ENCODE peak calls at places on chromosome 4, in four cellular contexts. F is H1, Y is HepG2, I is K562. V is an unnamed sample.

GRCh38 chr4:183182873-183183725 is 84.0 kb downstream of the WWC2 start:
- DNase-seq in F (peak; percentile 70), Y (peak; percentile 86), I (peak; percentile 85), V (no peak)

GRCh38 chr4:8607603-8608481 is 15.3 kb downstream of the CPZ start:
- DNase-seq in F (peak; percentile 99), Y (no peak), I (peak; percentile 42), V (no peak)

GRCh38 chr4:13476915-13477314 is 7.2 kb downstream of the RAB28 start:
- DNase-seq in F (no peak), Y (no peak), I (peak; percentile 8), V (no peak)

GRCh38 chr4:135533053-135533452 is 1331.5 kb upstream of the PABPC4L start:
- DNase-seq in F (no peak), Y (no peak), I (no peak), V (no peak)

GRCh38 chr4:37383579-37384229 is 139.2 kb downstream of the NWD2 start:
- DNase-seq in F (peak; percentile 52), Y (peak; percentile 30), I (peak; percentile 56), V (no peak)

GRCh38 chr4:7066493-7066892 is 1.4 kb downstream of the GRPEL1 start:
- DNase-seq in F (no peak), Y (no peak), I (no peak), V (no peak)

GRCh38 chr4:40992472-40993298 is 221.7 kb downstream of the APBB2 start:
- DNase-seq in F (no peak), Y (no peak), I (no peak), V (peak; percentile 78)

GRCh38 chr4:144699565-144699964 is 53.6 kb downstream of the HHIP start:
- DNase-seq in F (no peak), Y (no peak), I (no peak), V (no peak)

GRCh38 chr4:180394307-180394706 is 1848.9 kb upstream of the TENM3 start:
- DNase-seq in F (no peak), Y (no peak), I (no peak), V (no peak)

GRCh38 chr4:180394730-180395129 is 1848.5 kb upstream of the TENM3 start:
- DNase-seq in F (no peak), Y (no peak), I (no peak), V (no peak)

GRCh38 chr4:180398564-180398963 is 1844.6 kb upstream of the TENM3 start:
- DNase-seq in F (no peak), Y (no peak), I (no peak), V (no peak)
- TF ChIP-seq CBX5 in F (no peak), Y (no peak), I (no peak), V (no peak)

DNA sequence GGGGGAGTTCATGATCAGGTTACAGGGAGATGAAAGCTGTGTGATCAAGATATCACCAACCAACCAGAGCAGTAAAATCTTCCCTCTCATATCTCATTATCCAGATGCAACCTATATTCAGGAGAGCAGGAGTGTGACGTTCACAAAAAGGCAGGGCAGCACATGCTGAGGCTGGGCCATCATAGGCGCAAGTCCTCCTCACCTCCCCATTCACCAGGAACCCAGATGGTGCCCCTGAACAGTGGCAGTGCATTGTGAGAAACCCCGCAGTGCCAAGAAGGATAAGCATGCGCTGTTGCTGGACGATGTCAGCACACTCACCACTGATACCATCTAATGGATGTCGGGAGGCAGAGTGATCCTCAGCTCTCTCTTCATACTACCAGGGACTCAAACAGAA is 170.9 kb downstream of the COL25A1 start:
- DNase-seq in F (no peak), Y (no peak), I (peak; percentile 60), V (no peak)
- TF ChIP-seq CBX5 in F (no peak), Y (no peak), I (no peak), V (no peak)

GRCh38 chr4:36082817-36083216 is 161.5 kb downstream of the ARAP2 start:
- DNase-seq in F (no peak), Y (no peak), I (no peak), V (no peak)
- TF ChIP-seq CBX5 in F (no peak), Y (no peak), I (no peak), V (no peak)

GRCh38 chr4:181030961-181031360 is 1212.2 kb upstream of the TENM3 start:
- DNase-seq in F (no peak), Y (no peak), I (no peak), V (no peak)
- TF ChIP-seq CBX5 in F (no peak), Y (no peak), I (no peak), V (no peak)